ENCODE peak calls at places on chromosomes 11 and 22, in ten cellular contexts. Y is dorsolateral prefrontal cortex; A is fibroblast of the aortic adventitia; P is AG04450; G is A673; J is fibroblast of lung; S is heart right ventricle; T is CD8-positive, alpha-beta T cell; F is esophagus squamous epithelium; W is choroid plexus epithelial cell. U is an unnamed sample.

GRCh38 chr11:130689222-130689908 is 226.9 kb downstream of the SNX19 start:
- DNase-seq in T (no peak), F (no peak), Y (no peak), J (no peak), P (no peak), S (no peak), W (peak), G (peak), A (peak), U (no peak)

GRCh38 chr11:73983764-73984543 is 1.3 kb upstream of the UCP2 start:
- DNase-seq in P (no peak), J (no peak), W (no peak), F (no peak), Y (no peak), S (no peak), G (no peak), A (no peak), T (no peak), U (no peak)

GRCh38 chr22:48495751-48496080 is 1332.0 kb downstream of the BRD1 start:
- DNase-seq in P (no peak), G (no peak), A (no peak), F (no peak), J (no peak), Y (no peak), W (no peak), T (no peak), S (no peak), U (no peak)

GRCh38 chr22:31083377-31083768 is 2.3 kb downstream of the SMTN start:
- DNase-seq in W (no peak), T (no peak), G (no peak), S (peak), A (no peak), J (no peak), P (no peak), Y (no peak), F (no peak), U (no peak)

GRCh38 chr11:47986742-47987141 is 6.4 kb downstream of the PTPRJ start:
- DNase-seq in G (no peak), P (no peak), F (no peak), J (no peak), Y (no peak), S (no peak), T (no peak), W (no peak), A (no peak), U (no peak)

GRCh38 chr11:62373464-62374110 is 36.3 kb downstream of the ASRGL1 start:
- DNase-seq in G (no peak), S (no peak), P (no peak), W (no peak), T (no peak), J (no peak), A (no peak), Y (no peak), F (no peak), U (no peak)

GRCh38 chr11:8281266-8281665 is 17.6 kb upstream of the LMO1 start:
- DNase-seq in S (no peak), Y (no peak), G (no peak), P (no peak), T (peak), W (no peak), A (no peak), F (no peak), J (no peak), U (no peak)

GRCh38 chr22:50731811-50732624 is 6.0 kb upstream of the ACR start:
- DNase-seq in P (peak), T (peak), W (peak), F (no peak), A (peak), Y (peak), G (peak), J (peak), S (peak), U (no peak)

GRCh38 chr22:40009953-40010751 is 15.4 kb downstream of the FAM83F start:
- DNase-seq in A (no peak), T (peak), J (no peak), F (no peak), Y (no peak), P (no peak), G (no peak), S (no peak), W (peak), U (no peak)

GRCh38 chr11:44507896-44508440 is 57.5 kb upstream of the CD82 start:
- DNase-seq in W (no peak), Y (no peak), T (no peak), S (no peak), J (no peak), P (no peak), F (no peak), A (no peak), G (no peak), U (no peak)

GRCh38 chr11:122672892-122673291 is 17.4 kb downstream of the UBASH3B start:
- DNase-seq in P (no peak), Y (no peak), F (no peak), A (no peak), W (no peak), S (no peak), G (no peak), J (peak), T (no peak), U (no peak)

GRCh38 chr11:16195659-16196058 is 160.7 kb downstream of the SOX6 start:
- DNase-seq in J (peak), W (peak), S (no peak), F (no peak), G (no peak), T (no peak), A (peak), Y (no peak), P (peak), U (no peak)

GRCh38 chr11:22338465-22338810 is 257 bp downstream of the SLC17A6 start:
- DNase-seq in F (no peak), G (no peak), S (no peak), W (no peak), P (no peak), A (no peak), T (no peak), J (no peak), Y (no peak), U (no peak)

GRCh38 chr22:22576244-22576988 is 17.4 kb upstream of the PRAME start:
- DNase-seq in J (peak), T (no peak), W (peak), Y (no peak), S (peak), P (no peak), F (no peak), A (peak), G (peak), U (no peak)

GRCh38 chr11:106399075-106399500 is 321.6 kb downstream of the AASDHPPT start:
- DNase-seq in G (peak), W (peak), Y (no peak), S (peak), T (no peak), J (peak), A (peak), P (peak), F (no peak), U (no peak)

GRCh38 chr11:132895340-132895739 is 637.0 kb downstream of the OPCML start:
- DNase-seq in J (peak), F (no peak), P (peak), Y (no peak), W (peak), T (no peak), S (no peak), G (peak), A (no peak), U (no peak)

GRCh38 chr11:63839508-63840355 is 822 bp downstream of the MARK2 start:
- DNase-seq in A (no peak), G (no peak), T (no peak), W (peak), S (peak), J (no peak), Y (no peak), P (no peak), F (no peak), U (no peak)

GRCh38 chr11:36216061-36216615 is 73.1 kb downstream of the COMMD9 start:
- DNase-seq in Y (no peak), S (no peak), G (no peak), W (no peak), F (no peak), P (no peak), T (no peak), J (no peak), A (no peak), U (no peak)

GRCh38 chr22:19194751-19195536 is 16.4 kb upstream of the SLC25A1 start:
- DNase-seq in P (no peak), F (no peak), A (no peak), Y (no peak), W (no peak), J (no peak), S (no peak), G (no peak), T (no peak), U (no peak)

GRCh38 chr11:123454060-123454651 is 24.1 kb downstream of the GRAMD1B start:
- DNase-seq in G (no peak), S (no peak), F (no peak), A (peak), Y (no peak), T (peak), W (no peak), P (no peak), J (no peak), U (no peak)

GRCh38 chr11:115606223-115607220 is 102.3 kb upstream of the CADM1 start:
- DNase-seq in A (no peak), J (peak), F (no peak), G (no peak), Y (no peak), S (peak), P (peak), T (no peak), W (peak), U (no peak)

GRCh38 chr11:86418929-86419328 is 44.2 kb downstream of the CCDC81 start:
- DNase-seq in F (no peak), A (peak), S (no peak), T (no peak), J (peak), G (peak), P (no peak), Y (no peak), W (peak), U (no peak)

GRCh38 chr22:17754233-17754925 is 19.9 kb downstream of the BID start:
- DNase-seq in P (no peak), J (no peak), T (peak), A (no peak), G (peak), F (no peak), W (no peak), S (no peak), Y (peak), U (no peak)

GRCh38 chr11:80727315-80727714 is 1286.5 kb upstream of the TENM4 start:
- DNase-seq in G (peak), P (no peak), S (no peak), A (peak), Y (peak), W (peak), J (peak), T (no peak), F (no peak), U (no peak)

GRCh38 chr11:119567667-119568582 is 145.0 kb upstream of the THY1 start:
- DNase-seq in G (peak), J (peak), T (no peak), W (peak), Y (no peak), A (peak), F (no peak), S (peak), P (peak), U (no peak)

DNA sequence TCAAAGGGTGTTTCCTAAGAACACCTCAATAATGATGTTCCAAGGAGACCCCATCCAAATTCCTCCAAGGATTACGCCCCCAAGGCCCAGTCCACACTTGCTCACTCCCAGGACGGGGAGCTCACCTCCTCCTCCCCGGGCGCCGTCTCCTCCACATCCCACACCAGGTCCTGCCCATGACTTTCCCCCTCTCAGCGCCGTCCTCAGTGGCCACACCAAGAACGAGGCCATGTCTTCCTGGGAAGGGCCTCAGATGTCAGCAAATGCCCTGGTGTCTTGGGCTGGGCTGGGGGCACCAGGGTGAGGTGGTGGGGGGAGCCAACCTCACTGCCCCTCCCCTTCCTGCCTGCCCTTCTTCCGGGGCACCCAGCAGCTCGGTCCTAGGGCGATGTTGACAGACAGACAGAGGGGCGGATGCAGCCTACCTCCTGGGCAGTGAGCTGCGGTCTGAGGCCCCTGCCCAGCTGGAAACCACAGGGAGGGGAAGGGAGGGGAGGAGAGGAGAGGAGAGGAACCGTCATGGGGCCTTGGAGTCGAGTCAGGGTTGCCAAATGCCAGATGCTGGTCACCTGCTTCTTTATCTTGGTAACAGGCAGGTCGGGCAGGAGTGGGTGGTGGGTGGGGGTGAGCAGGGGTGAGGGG is at the start of the genes C11orf21 and TSPAN32:
- DNase-seq in S (peak), P (no peak), T (peak), G (no peak), J (peak), A (peak), Y (no peak), W (peak), F (no peak), U (no peak)
- H3K4me3 ChIP-seq in S (peak), P (no peak), T (peak), G (no peak), J (no peak), A (no peak), Y (no peak), W (no peak), F (no peak), U (peak)

GRCh38 chr11:66172146-66172545 is 96.3 kb upstream of the RAB1B start:
- DNase-seq in W (peak), Y (no peak), P (peak), J (peak), S (no peak), G (no peak), T (no peak), F (no peak), A (peak), U (no peak)

GRCh38 chr11:66168289-66168688 is 98.2 kb downstream of the PACS1 start:
- DNase-seq in S (no peak), W (no peak), P (no peak), G (no peak), Y (no peak), T (no peak), J (no peak), A (no peak), F (no peak), U (no peak)
- H3K4me3 ChIP-seq in S (no peak), W (no peak), P (no peak), G (no peak), Y (no peak), T (no peak), J (no peak), A (no peak), F (no peak), U (no peak)

GRCh38 chr22:41909290-41910049 is 5.4 kb downstream of the SHISA8 start:
- DNase-seq in J (no peak), W (no peak), S (no peak), A (no peak), T (no peak), G (no peak), F (no peak), P (no peak), Y (no peak), U (no peak)

GRCh38 chr22:41905411-41906202 is 9.3 kb downstream of the SHISA8 start:
- DNase-seq in G (no peak), T (no peak), W (no peak), P (no peak), Y (no peak), J (no peak), A (no peak), F (no peak), S (no peak), U (no peak)

GRCh38 chr22:41906822-41907221 is 8.1 kb downstream of the SHISA8 start:
- DNase-seq in G (no peak), Y (no peak), S (no peak), T (no peak), A (no peak), J (no peak), W (no peak), F (no peak), P (no peak), U (no peak)

GRCh38 chr22:41908409-41909289 is 6.2 kb downstream of the SHISA8 start:
- DNase-seq in S (no peak), J (no peak), P (no peak), Y (no peak), W (no peak), A (no peak), T (no peak), G (no peak), F (no peak), U (no peak)

DNA sequence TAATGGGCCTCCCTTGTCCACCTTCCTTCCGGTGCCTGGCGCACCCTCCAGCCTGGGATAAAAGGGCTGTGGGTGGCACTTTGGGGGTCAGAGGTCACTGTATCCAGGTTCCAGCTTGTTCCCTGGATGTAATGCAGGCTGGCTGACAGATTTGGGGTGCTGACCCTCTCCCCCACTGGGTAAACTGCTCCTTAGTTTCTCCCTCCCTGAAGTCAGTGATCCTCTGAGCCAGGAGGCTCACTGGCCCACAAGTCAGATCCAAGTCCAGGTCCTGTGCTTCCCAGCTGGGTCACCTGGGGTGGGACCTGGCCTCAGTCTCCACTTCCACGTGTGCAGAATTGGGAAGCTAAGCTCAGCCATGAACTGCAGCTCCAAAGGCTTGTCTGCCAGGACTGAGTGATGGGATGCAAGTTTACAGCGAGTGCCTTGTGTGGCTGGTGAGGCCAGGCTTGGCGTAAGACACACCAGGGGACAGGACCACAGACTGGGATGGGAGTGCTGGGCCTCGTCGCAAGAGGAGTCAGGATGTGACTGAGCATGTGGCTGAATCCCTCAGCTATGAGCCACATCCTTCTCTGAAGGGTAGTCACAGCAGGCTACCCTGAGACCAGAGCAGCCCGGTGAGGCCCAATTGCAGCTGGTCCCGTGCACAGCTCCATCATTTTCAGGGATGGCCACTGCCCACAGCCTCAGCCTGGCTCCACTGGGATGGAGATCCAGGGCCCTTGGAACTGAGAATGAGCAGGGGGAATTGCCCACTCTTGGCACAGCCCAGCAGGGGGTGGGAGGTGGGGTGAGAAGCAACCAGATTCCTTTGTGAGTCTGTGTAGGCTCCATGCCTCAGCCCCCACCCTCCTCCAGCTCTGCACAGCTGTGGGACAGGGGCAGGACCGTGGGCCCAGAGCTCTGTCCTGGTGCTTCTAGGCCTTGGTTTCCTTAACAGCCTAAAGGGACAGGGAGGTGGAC is 7.2 kb downstream of the SHISA8 start:
- DNase-seq in W (no peak), P (no peak), G (peak), J (no peak), F (no peak), T (no peak), Y (no peak), A (no peak), S (no peak), U (no peak)
- H3K4me3 ChIP-seq in W (no peak), P (no peak), G (no peak), J (no peak), F (no peak), T (no peak), Y (no peak), A (no peak), S (no peak), U (no peak)

GRCh38 chr11:75241036-75241905 is 697 bp downstream of the TPBGL start:
- DNase-seq in F (no peak), Y (peak), J (peak), T (peak), S (peak), P (peak), G (peak), W (peak), A (peak), U (no peak)
- H3K4me3 ChIP-seq in F (peak), Y (peak), J (no peak), T (peak), S (peak), P (peak), G (peak), W (peak), A (peak), U (peak)